ENCODE peak calls at places on chromosomes 12 and 14, in ten cellular contexts. K, L, P, G, A, B, R, F, Y and T are unnamed samples.

GRCh38 chr12:31923063-31923412 is 36.2 kb upstream of the RESF1 start:
- DNase-seq in K (peak; percentile 3), L (peak; percentile 27), P (peak; percentile 13), G (no peak), A (no peak), B (no peak), R (no peak), F (no peak), Y (no peak), T (peak; percentile 37)

GRCh38 chr12:122348505-122348904 is 74.0 kb downstream of the CLIP1 start:
- DNase-seq in K (no peak), L (no peak), P (no peak), G (no peak), A (no peak), B (no peak), R (no peak), F (no peak), Y (no peak), T (no peak)

GRCh38 chr12:49564241-49565118 is 3.5 kb downstream of the MCRS1 start:
- DNase-seq in K (no peak), L (no peak), P (no peak), G (no peak), A (no peak), B (no peak), R (no peak), F (peak; percentile 5), Y (no peak), T (no peak)

GRCh38 chr12:51683763-51684357 is 92.8 kb downstream of the SCN8A start:
- DNase-seq in K (peak; percentile 88), L (no peak), P (no peak), G (peak; percentile 93), A (no peak), B (no peak), R (no peak), F (no peak), Y (no peak), T (no peak)

GRCh38 chr12:39028382-39028781 is 123.0 kb upstream of the CPNE8 start:
- DNase-seq in K (no peak), L (no peak), P (no peak), G (no peak), A (no peak), B (no peak), R (no peak), F (no peak), Y (no peak), T (no peak)

GRCh38 chr12:65106948-65107347 is 14.2 kb downstream of the WIF1 start:
- DNase-seq in K (peak; percentile 41), L (peak; percentile 23), P (no peak), G (peak; percentile 56), A (no peak), B (no peak), R (no peak), F (no peak), Y (no peak), T (peak; percentile 6)

GRCh38 chr14:72560856-72561493 is 332.9 kb downstream of the DPF3 start:
- DNase-seq in K (no peak), L (no peak), P (no peak), G (no peak), A (no peak), B (no peak), R (no peak), F (peak; percentile 73), Y (no peak), T (no peak)

GRCh38 chr14:66918527-66918926 is 270.7 kb upstream of the GARIN2 start:
- DNase-seq in K (no peak), L (no peak), P (no peak), G (no peak), A (no peak), B (no peak), R (no peak), F (no peak), Y (no peak), T (no peak)

GRCh38 chr14:42965512-42965911 is 1358.8 kb downstream of the LRFN5 start:
- DNase-seq in K (no peak), L (no peak), P (no peak), G (no peak), A (no peak), B (no peak), R (peak; percentile 49), F (no peak), Y (no peak), T (no peak)

GRCh38 chr14:59321184-59321952 is 132.9 kb downstream of the DAAM1 start:
- DNase-seq in K (peak; percentile 69), L (no peak), P (no peak), G (peak; percentile 99), A (no peak), B (no peak), R (no peak), F (no peak), Y (peak; percentile 33), T (no peak)

GRCh38 chr12:102540856-102541385 is 60.6 kb upstream of the IGF1 start:
- DNase-seq in K (no peak), L (no peak), P (no peak), G (no peak), A (no peak), B (no peak), R (no peak), F (no peak), Y (no peak), T (no peak)
- H3K9me2 ChIP-seq in K (no peaks in the 10 kb centered on the region), L (peaks cover 7% of the 10 kb centered on the region), P (no peaks in the 10 kb centered on the region), G (no peaks in the 10 kb centered on the region), A (no peaks in the 10 kb centered on the region), B (no peaks in the 10 kb centered on the region), R (no peaks in the 10 kb centered on the region), F (no peaks in the 10 kb centered on the region), Y (no peaks in the 10 kb centered on the region), T (no peaks in the 10 kb centered on the region)

DNA sequence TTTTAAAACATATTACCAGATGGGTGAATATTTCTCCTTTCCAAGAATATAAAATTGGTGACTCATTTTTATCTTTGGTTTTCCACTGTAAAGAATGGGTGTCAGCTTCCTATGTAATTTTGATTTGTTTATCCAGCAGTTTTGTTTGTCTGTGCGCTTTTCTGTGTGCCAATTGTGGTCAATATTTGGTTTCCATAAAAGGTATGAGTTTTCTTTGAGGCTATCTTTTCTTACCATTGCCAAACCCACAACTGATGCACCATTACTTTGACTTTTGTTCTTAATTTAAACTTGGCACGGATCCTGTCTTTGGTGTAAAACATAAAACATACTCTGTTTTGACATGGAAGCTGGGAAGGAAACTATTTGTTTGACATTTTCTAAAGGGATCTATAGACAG is 78.8 kb upstream of the NAV3 start:
- DNase-seq in K (no peak), L (no peak), P (no peak), G (peak; percentile 82), A (no peak), B (no peak), R (no peak), F (no peak), Y (no peak), T (no peak)
- H3K27ac ChIP-seq in K (no peak overlapping the region), L (no peak overlapping the region), P (no peak overlapping the region), G (no peak overlapping the region), A (no peak overlapping the region), B (no peak overlapping the region), R (no peak overlapping the region), F (peak overlapping the region; percentile 5), Y (no peak overlapping the region), T (no peak overlapping the region)

GRCh38 chr14:70872678-70873020 is 34.6 kb upstream of the PCNX1 start:
- DNase-seq in K (no peak), L (no peak), P (no peak), G (no peak), A (no peak), B (no peak), R (no peak), F (no peak), Y (no peak), T (no peak)
- H3K9me2 ChIP-seq in K (no peaks in the 10 kb centered on the region), L (no peaks in the 10 kb centered on the region), P (no peaks in the 10 kb centered on the region), G (no peaks in the 10 kb centered on the region), A (no peaks in the 10 kb centered on the region), B (no peaks in the 10 kb centered on the region), R (no peaks in the 10 kb centered on the region), F (no peaks in the 10 kb centered on the region), Y (no peaks in the 10 kb centered on the region), T (no peaks in the 10 kb centered on the region)

DNA sequence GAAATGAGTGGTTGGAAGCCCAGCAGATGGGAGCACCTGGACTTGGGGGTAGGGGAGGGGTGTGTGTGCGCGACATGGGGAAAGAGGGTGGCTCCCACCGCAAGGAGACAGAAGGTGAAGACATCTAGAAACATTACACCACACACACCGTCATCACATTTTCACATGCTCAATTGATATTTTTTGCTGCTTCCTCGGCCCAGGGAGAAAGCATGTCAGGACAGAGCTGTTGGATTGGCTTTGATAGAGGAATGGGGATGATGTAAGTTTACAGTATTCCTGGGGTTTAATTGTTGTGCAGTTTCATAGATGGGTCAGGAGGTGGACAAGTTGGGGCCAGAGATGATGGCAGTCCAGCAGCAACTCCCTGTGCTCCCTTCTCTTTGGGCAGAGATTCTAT is 9.2 kb downstream of the GABARAPL1 start:
- DNase-seq in K (no peak), L (no peak), P (no peak), G (no peak), A (no peak), B (no peak), R (no peak), F (no peak), Y (no peak), T (no peak)
- H3K27ac ChIP-seq in K (no peak overlapping the region), L (no peak overlapping the region), P (no peak overlapping the region), G (no peak overlapping the region), A (no peak overlapping the region), B (no peak overlapping the region), R (no peak overlapping the region), F (no peak overlapping the region), Y (no peak overlapping the region), T (no peak overlapping the region)

GRCh38 chr12:26007563-26007962 is 49.1 kb downstream of the RASSF8 start:
- DNase-seq in K (no peak), L (no peak), P (no peak), G (no peak), A (no peak), B (no peak), R (no peak), F (no peak), Y (no peak), T (no peak)
- H3K9me2 ChIP-seq in K (no peaks in the 10 kb centered on the region), L (no peaks in the 10 kb centered on the region), P (no peaks in the 10 kb centered on the region), G (no peaks in the 10 kb centered on the region), A (no peaks in the 10 kb centered on the region), B (no peaks in the 10 kb centered on the region), R (no peaks in the 10 kb centered on the region), F (no peaks in the 10 kb centered on the region), Y (no peaks in the 10 kb centered on the region), T (no peaks in the 10 kb centered on the region)

GRCh38 chr14:105907276-105907675 is 380.9 kb downstream of the TMEM121 start:
- DNase-seq in K (no peak), L (no peak), P (no peak), G (no peak), A (no peak), B (no peak), R (no peak), F (no peak), Y (no peak), T (no peak)

GRCh38 chr14:105908006-105908405 is 381.6 kb downstream of the TMEM121 start:
- DNase-seq in K (no peak), L (no peak), P (no peak), G (no peak), A (no peak), B (no peak), R (no peak), F (no peak), Y (no peak), T (no peak)

GRCh38 chr14:105910426-105910825 is 384.0 kb downstream of the TMEM121 start:
- DNase-seq in K (no peak), L (no peak), P (no peak), G (no peak), A (no peak), B (no peak), R (no peak), F (no peak), Y (no peak), T (no peak)

GRCh38 chr14:105908481-105908911 is 382.1 kb downstream of the TMEM121 start:
- DNase-seq in K (no peak), L (no peak), P (no peak), G (no peak), A (no peak), B (no peak), R (no peak), F (peak; percentile 87), Y (no peak), T (no peak)

GRCh38 chr14:105909046-105909827 is 382.9 kb downstream of the TMEM121 start:
- DNase-seq in K (no peak), L (no peak), P (no peak), G (no peak), A (no peak), B (no peak), R (no peak), F (no peak), Y (no peak), T (no peak)
- H3K27ac ChIP-seq in K (no peak overlapping the region), L (no peak overlapping the region), P (no peak overlapping the region), G (no peak overlapping the region), A (no peak overlapping the region), B (no peak overlapping the region), R (no peak overlapping the region), F (no peak overlapping the region), Y (no peak overlapping the region), T (no peak overlapping the region)